ENCODE peak calls at places on chromosomes 5 and 9, in four cellular contexts. R is heart left ventricle, I is right lobe of liver, C is HCT116. V is an unnamed sample.

GRCh38 chr9:14524881-14525515 is 168.2 kb downstream of the ZDHHC21 start:
- DNase-seq in R (no peak), I (no peak), C (no peak), V (no peak)

GRCh38 chr5:115333164-115333563 is 36.7 kb upstream of the CCDC112 start:
- DNase-seq in R (no peak), I (no peak), C (no peak), V (no peak)

GRCh38 chr9:91898451-91899433 is 51.3 kb downstream of the ROR2 start:
- DNase-seq in R (no peak), I (no peak), C (no peak), V (peak)

GRCh38 chr5:123785160-123786001 is 273.4 kb downstream of the CSNK1G3 start:
- DNase-seq in R (peak), I (no peak), C (no peak), V (no peak)

GRCh38 chr5:173567548-173567947 is 48.9 kb downstream of the BOD1 start:
- DNase-seq in R (no peak), I (peak), C (no peak), V (no peak)

GRCh38 chr5:137344723-137345322 is 154.3 kb downstream of the SPOCK1 start:
- DNase-seq in R (no peak), I (peak), C (peak), V (no peak)

GRCh38 chr5:68343421-68343826 is 127.9 kb downstream of the PIK3R1 start:
- DNase-seq in R (peak), I (no peak), C (no peak), V (no peak)

GRCh38 chr9:92183449-92183848 is 68.2 kb upstream of the SPTLC1 start:
- DNase-seq in R (no peak), I (no peak), C (no peak), V (no peak)

GRCh38 chr5:58021476-58021875 is 438.4 kb downstream of the PLK2 start:
- DNase-seq in R (no peak), I (no peak), C (no peak), V (no peak)

GRCh38 chr5:95818181-95819147 is 4.1 kb downstream of the GLRX start:
- DNase-seq in R (peak), I (no peak), C (no peak), V (no peak)

GRCh38 chr9:81022177-81022576 is 667.2 kb downstream of the TLE1 start:
- DNase-seq in R (no peak), I (no peak), C (no peak), V (no peak)

GRCh38 chr9:75429531-75430454 is 341.5 kb downstream of the OSTF1 start:
- DNase-seq in R (no peak), I (no peak), C (no peak), V (no peak)

GRCh38 chr9:92668746-92669526 is 995 bp downstream of the IPPK start:
- DNase-seq in R (peak), I (no peak), C (no peak), V (peak)

GRCh38 chr9:14880951-14881465 is 29.2 kb downstream of the FREM1 start:
- DNase-seq in R (no peak), I (no peak), C (no peak), V (no peak)

GRCh38 chr9:88418715-88419540 is 30.7 kb downstream of the SPIN1 start:
- DNase-seq in R (no peak), I (no peak), C (no peak), V (no peak)

GRCh38 chr9:37301369-37302172 is 120.9 kb upstream of the GRHPR start:
- DNase-seq in R (no peak), I (no peak), C (no peak), V (no peak)

GRCh38 chr9:136690841-136691261 is 3.6 kb upstream of the AGPAT2 start:
- DNase-seq in R (peak), I (peak), C (no peak), V (peak)

GRCh38 chr5:16932401-16932800 is 3.7 kb downstream of the MYO10 start:
- DNase-seq in R (no peak), I (no peak), C (no peak), V (no peak)

GRCh38 chr5:15834596-15835245 is 334.7 kb downstream of the FBXL7 start:
- DNase-seq in R (no peak), I (no peak), C (no peak), V (no peak)

GRCh38 chr5:124841829-124842712 is 95.6 kb upstream of the ZNF608 start:
- DNase-seq in R (no peak), I (no peak), C (no peak), V (no peak)

GRCh38 chr9:18343799-18344198 is 130.2 kb upstream of the ADAMTSL1 start:
- DNase-seq in R (no peak), I (no peak), C (no peak), V (no peak)

GRCh38 chr5:57983426-57983825 is 476.5 kb downstream of the PLK2 start:
- DNase-seq in R (no peak), I (no peak), C (no peak), V (no peak)

GRCh38 chr9:78620764-78621163 is 323.8 kb downstream of the PSAT1 start:
- DNase-seq in R (no peak), I (no peak), C (no peak), V (no peak)

GRCh38 chr5:103667068-103667467 is 104.5 kb upstream of the NUDT12 start:
- DNase-seq in R (no peak), I (no peak), C (no peak), V (no peak)

GRCh38 chr5:5418764-5419163 is 3.7 kb upstream of the ICE1 start:
- DNase-seq in R (no peak), I (no peak), C (no peak), V (no peak)

GRCh38 chr9:72588336-72588735 is 66.9 kb downstream of the TMC1 start:
- DNase-seq in R (no peak), I (no peak), C (no peak), V (no peak)

GRCh38 chr5:97986069-97986468 is 787.4 kb upstream of the RGMB start:
- DNase-seq in R (no peak), I (no peak), C (peak), V (no peak)

GRCh38 chr5:63053019-63053638 is 474.5 kb downstream of the LRRC70 start:
- DNase-seq in R (peak), I (peak), C (no peak), V (no peak)

GRCh38 chr9:106639873-106640568 is 222.9 kb upstream of the ZNF462 start:
- DNase-seq in R (no peak), I (no peak), C (no peak), V (no peak)

GRCh38 chr5:61409568-61409967 is 77.5 kb downstream of the ZSWIM6 start:
- DNase-seq in R (no peak), I (no peak), C (peak), V (no peak)

GRCh38 chr5:90996089-90996488 is 387.0 kb downstream of the ARRDC3 start:
- DNase-seq in R (no peak), I (no peak), C (no peak), V (no peak)

GRCh38 chr5:90997082-90997481 is 386.0 kb downstream of the ARRDC3 start:
- DNase-seq in R (no peak), I (no peak), C (no peak), V (no peak)

GRCh38 chr5:90994796-90995195 is 388.3 kb downstream of the ARRDC3 start:
- DNase-seq in R (no peak), I (no peak), C (no peak), V (no peak)

GRCh38 chr5:91006708-91007107 is 376.4 kb downstream of the ARRDC3 start:
- DNase-seq in R (no peak), I (peak), C (no peak), V (no peak)

GRCh38 chr5:91000743-91001142 is 382.4 kb downstream of the ARRDC3 start:
- DNase-seq in R (no peak), I (no peak), C (no peak), V (no peak)
- H3K4me3 ChIP-seq in R (no peak), I (no peak), C (no peak), V (no peak)

DNA sequence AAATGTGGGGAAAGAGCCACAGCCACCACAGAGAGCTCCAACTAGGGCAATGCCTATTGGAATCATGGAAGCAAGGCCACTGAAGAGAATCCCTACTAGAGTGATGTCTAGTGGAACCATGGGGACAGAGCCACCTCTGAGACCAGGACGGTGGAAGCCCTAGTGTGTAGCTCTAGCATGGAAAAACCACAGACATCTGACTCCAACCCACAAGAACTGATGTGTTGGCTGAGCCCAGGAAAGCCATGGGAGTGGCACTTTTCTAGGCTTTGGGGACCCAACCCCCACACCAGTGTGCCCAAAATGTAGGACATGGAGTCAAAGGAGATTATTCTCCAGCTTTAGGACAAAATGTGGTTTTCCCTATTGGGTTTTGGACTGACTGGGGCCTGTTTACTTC is 721.9 kb downstream of the BRINP1 start:
- DNase-seq in R (no peak), I (no peak), C (no peak), V (no peak)
- TF ChIP-seq CTCF in R (no peak), I (no peak), C (no peak), V (no peak)

GRCh38 chr5:76385540-76385939 is 17.5 kb upstream of the IQGAP2 start:
- DNase-seq in R (no peak), I (peak), C (no peak), V (no peak)
- H3K27ac ChIP-seq in R (no peak), I (peak), C (no peak), V (no peak)

GRCh38 chr5:138752341-138752950 is 779 bp upstream of the CTNNA1 start:
- DNase-seq in R (peak), I (peak), C (peak), V (no peak)
- H3K4me3 ChIP-seq in R (peak), I (peak), C (peak), V (peak)

DNA sequence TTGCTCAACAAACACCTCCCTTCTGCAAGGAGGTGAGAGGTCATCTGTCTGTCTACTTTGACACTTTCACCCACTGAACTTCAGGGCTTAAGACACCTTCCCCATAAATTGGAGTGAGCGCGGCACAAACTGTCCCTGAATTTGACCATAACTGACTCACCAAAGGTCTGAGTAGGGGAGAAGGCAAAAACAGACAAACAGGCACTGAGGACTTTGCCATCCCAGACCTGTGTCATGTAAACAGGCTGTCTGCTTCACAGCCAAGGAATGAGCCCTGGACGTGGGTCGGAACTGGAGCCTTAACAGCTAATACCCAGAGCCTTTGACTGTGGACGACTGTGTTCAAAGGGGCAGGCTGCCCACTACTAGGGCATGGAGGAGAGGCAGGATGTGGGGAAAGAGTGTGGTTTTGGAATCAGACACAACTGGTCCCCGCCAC is 320.9 kb upstream of the KLF4 start:
- DNase-seq in R (no peak), I (no peak), C (no peak), V (no peak)
- TF ChIP-seq CTCF in R (no peak), I (no peak), C (no peak), V (no peak)

GRCh38 chr5:14464661-14465060 is 116.9 kb upstream of the OTULINL start:
- DNase-seq in R (no peak), I (no peak), C (no peak), V (no peak)

GRCh38 chr5:14465086-14465485 is 116.5 kb upstream of the OTULINL start:
- DNase-seq in R (no peak), I (no peak), C (no peak), V (no peak)

GRCh38 chr5:14462681-14463080 is 118.9 kb upstream of the OTULINL start:
- DNase-seq in R (no peak), I (no peak), C (no peak), V (no peak)

GRCh38 chr5:14463629-14464028 is 118.0 kb upstream of the OTULINL start:
- DNase-seq in R (no peak), I (no peak), C (no peak), V (no peak)

GRCh38 chr5:14464101-14464500 is 117.5 kb upstream of the OTULINL start:
- DNase-seq in R (no peak), I (no peak), C (no peak), V (no peak)
- H3K27ac ChIP-seq in R (no peak), I (no peak), C (peak), V (no peak)

GRCh38 chr5:84573017-84573712 is 188.5 kb upstream of the EDIL3 start:
- DNase-seq in R (no peak), I (no peak), C (no peak), V (no peak)

GRCh38 chr5:84578226-84578625 is 193.5 kb upstream of the EDIL3 start:
- DNase-seq in R (no peak), I (no peak), C (no peak), V (no peak)
- H3K4me3 ChIP-seq in R (no peak), I (no peak), C (no peak), V (no peak)

DNA sequence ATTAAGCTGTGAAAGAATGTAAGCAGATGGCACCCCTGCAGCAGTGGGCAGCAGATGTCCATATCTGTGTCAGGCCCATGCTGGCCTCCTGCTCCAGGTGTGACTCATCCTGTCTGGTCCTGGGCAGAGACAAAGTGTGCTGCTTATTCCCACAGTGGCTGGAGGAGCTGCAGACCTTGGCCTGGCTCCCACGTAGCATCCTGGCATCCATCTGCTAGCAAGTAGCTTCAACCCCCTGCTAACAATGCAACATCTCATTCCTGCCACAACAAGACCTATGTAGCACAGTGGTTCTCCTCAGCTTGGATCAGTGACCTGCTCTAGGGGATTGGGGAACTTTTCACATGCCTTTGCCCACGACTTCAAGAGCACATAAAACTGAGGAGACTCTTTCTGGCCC is 126.4 kb upstream of the SLC12A2 start:
- DNase-seq in R (peak), I (no peak), C (no peak), V (no peak)
- TF ChIP-seq CTCF in R (no peak), I (no peak), C (no peak), V (no peak)

DNA sequence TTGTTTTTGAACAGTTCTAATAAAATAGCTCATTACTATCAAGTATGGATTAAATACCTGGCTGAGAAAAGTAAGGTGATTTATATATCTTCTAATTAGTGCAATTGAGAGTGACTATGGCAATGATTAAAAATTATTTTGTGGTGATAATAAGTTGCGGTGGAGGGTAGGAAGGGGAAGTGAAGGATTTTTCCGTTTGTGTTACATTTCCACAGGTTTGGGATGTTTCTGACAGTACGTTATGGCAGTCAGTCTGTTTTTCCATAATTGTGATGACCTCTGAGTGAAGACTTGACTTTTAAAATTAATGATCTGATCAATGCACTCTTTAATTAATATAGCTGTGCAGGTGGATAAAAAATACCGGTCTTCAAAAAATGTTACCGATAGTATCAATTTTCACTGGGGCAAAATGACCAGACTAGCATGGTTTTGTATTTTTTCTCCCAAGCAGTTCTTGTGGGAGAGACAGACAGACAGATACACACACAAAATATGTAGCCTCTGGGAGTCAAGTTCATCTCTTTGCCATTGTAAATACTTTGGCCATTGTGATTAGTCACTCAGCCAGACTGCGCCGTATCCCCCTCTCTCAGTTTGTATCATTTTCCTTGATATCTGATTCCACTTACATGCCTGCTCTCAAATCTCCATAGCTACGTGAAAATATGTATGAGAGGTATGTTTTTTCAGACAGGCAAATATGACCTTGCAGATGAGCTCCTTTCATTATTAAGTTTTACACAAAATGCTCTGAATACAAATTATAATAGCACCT is 60.3 kb downstream of the ARHGAP26 start:
- DNase-seq in R (no peak), I (no peak), C (no peak), V (no peak)
- H3K27ac ChIP-seq in R (peak), I (no peak), C (no peak), V (no peak)

V was measured in kidney.